ENCODE peak calls at places on chromosome 11, in ten cellular contexts. G is astrocyte, F is pancreas, H is IMR-90, I is neural progenitor cell, B is right lobe of liver, D is vagina, C is PC-3, P is left lung, N is thoracic aorta. X is an unnamed sample.
A peak's percentile ranks its signal among the peaks of the same experiment; 100 is the strongest.

GRCh38 chr11:120858740-120859139 is 165.2 kb upstream of the TBCEL start:
- DNase-seq in I (no peak), P (no peak), B (no peak), N (no peak), G (peak; percentile 48), D (no peak), F (no peak), C (peak; percentile 19), H (peak; percentile 25), X (peak; percentile 28)

GRCh38 chr11:31812392-31813241 is 1.5 kb upstream of the PAX6 start:
- DNase-seq in B (no peak), P (no peak), H (no peak), C (peak; percentile 42), G (peak; percentile 59), F (peak; percentile 68), N (no peak), I (peak; percentile 94), D (peak; percentile 27), X (no peak)

GRCh38 chr11:83092488-83093384 is 21.0 kb upstream of the RAB30 start:
- DNase-seq in H (peak; percentile 24), F (no peak), N (no peak), B (peak; percentile 71), G (no peak), D (no peak), I (no peak), C (peak; percentile 96), P (no peak), X (no peak)

GRCh38 chr11:47516984-47517853 is 35.7 kb downstream of the CELF1 start:
- DNase-seq in D (no peak), G (no peak), C (no peak), B (no peak), F (no peak), H (no peak), P (no peak), I (no peak), N (no peak), X (no peak)

GRCh38 chr11:30312243-30312642 is 10.7 kb upstream of the ARL14EP start:
- DNase-seq in B (no peak), C (no peak), D (no peak), F (no peak), P (no peak), N (no peak), I (no peak), G (no peak), H (no peak), X (no peak)

GRCh38 chr11:6618117-6619020 is 853 bp downstream of the TPP1 start:
- DNase-seq in D (no peak), H (peak; percentile 90), P (peak; percentile 67), B (peak; percentile 54), I (no peak), F (no peak), C (peak; percentile 54), G (peak; percentile 78), N (no peak), X (peak; percentile 80)

GRCh38 chr11:71505001-71505400 is 22.1 kb upstream of the KRTAP5-7 start:
- DNase-seq in D (no peak), I (no peak), C (no peak), F (no peak), G (no peak), B (no peak), H (no peak), N (no peak), P (no peak), X (no peak)

GRCh38 chr11:57527056-57527631 is 3.4 kb downstream of the TIMM10 start:
- DNase-seq in H (peak; percentile 59), F (peak; percentile 88), B (peak; percentile 65), N (no peak), G (peak; percentile 20), P (peak; percentile 68), D (no peak), I (peak; percentile 79), C (peak; percentile 85), X (peak; percentile 63)

GRCh38 chr11:117944554-117944953 is 15.4 kb upstream of the TMPRSS13 start:
- DNase-seq in I (no peak), G (no peak), P (no peak), H (no peak), D (peak; percentile 40), F (no peak), C (no peak), B (no peak), N (no peak), X (no peak)

GRCh38 chr11:132904566-132904965 is 627.7 kb downstream of the OPCML start:
- DNase-seq in I (no peak), D (no peak), P (no peak), N (no peak), F (no peak), C (no peak), H (no peak), G (no peak), B (no peak), X (no peak)

GRCh38 chr11:115207166-115207591 is 297.0 kb downstream of the CADM1 start:
- DNase-seq in F (no peak), H (no peak), G (no peak), P (no peak), B (no peak), N (no peak), D (no peak), C (no peak), I (peak; percentile 50), X (no peak)

DNA sequence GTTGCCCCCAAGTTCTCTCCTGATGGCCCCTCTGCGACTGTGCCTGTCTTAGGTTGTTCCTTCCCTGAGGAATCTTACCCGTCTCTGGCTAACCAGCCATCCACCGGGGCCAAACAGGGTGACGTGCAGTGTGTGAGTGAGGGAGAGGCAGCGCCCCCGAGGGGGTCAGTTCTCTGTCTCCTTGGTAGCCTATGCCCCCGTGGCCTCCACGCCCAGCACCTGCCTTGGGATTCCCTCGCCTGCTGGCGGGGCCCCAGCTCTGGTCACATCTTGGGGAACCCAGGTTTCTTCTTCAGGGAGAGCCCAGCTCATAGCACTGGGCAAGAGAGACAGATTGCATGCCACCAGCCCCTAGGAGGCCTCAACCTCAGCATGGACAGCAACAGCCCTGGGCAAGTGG is 5.8 kb downstream of the NXF1 start:
- DNase-seq in F (no peak), C (no peak), D (no peak), G (no peak), P (no peak), I (no peak), N (no peak), B (no peak), H (no peak), X (no peak)
- H3K4me3 ChIP-seq in F (no peak overlapping the region), C (no peak overlapping the region), D (no peak overlapping the region), G (no peak overlapping the region), P (no peak overlapping the region), I (no peak overlapping the region), N (no peak overlapping the region), B (no peak overlapping the region), H (no peak overlapping the region), X (no peak overlapping the region)

GRCh38 chr11:3028808-3029207 is 28.4 kb downstream of the CARS1 start:
- DNase-seq in I (no peak), H (no peak), C (no peak), N (no peak), D (no peak), F (no peak), G (no peak), P (no peak), B (no peak), X (no peak)
- H3K27ac ChIP-seq in I (no peak overlapping the region), H (no peak overlapping the region), C (no peak overlapping the region), N (no peak overlapping the region), D (no peak overlapping the region), F (no peak overlapping the region), G (no peak overlapping the region), P (no peak overlapping the region), B (no peak overlapping the region), X (no peak overlapping the region)

DNA sequence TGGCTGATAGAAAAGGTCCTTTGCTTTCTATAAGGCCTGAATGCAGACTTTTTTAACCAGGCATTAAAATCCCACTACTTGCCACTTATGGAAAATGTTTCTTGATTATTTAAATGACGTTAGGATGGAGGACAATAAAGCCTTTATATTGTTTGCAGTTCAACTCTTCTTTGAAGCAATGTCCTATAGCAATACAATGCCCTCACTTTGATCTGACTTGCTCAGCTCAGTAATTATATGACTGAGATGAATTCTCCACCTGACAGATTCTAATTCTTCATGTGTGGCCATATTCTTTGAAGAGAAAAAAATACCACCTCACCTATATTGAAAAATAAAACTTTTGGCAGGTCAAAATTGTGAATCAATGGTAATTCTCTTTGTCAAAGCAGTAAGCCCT is 182.0 kb upstream of the MTMR2 start:
- DNase-seq in C (no peak), H (no peak), G (no peak), F (no peak), D (no peak), P (no peak), I (no peak), N (no peak), B (no peak), X (no peak)
- TF ChIP-seq CTCF in C (no peak), H (no peak), G (no peak), F (no peak), D (no peak), P (no peak), I (no peak), N (no peak), B (no peak), X (no peak)

GRCh38 chr11:63761870-63762661 is 6.5 kb downstream of the ZFTA start:
- DNase-seq in P (no peak), B (no peak), D (no peak), H (no peak), N (no peak), I (peak; percentile 90), F (peak; percentile 55), G (no peak), C (no peak), X (no peak)

GRCh38 chr11:63764201-63764711 is 4.3 kb downstream of the ZFTA start:
- DNase-seq in C (no peak), G (no peak), P (no peak), F (peak; percentile 58), B (peak; percentile 56), N (no peak), I (peak; percentile 83), D (no peak), H (no peak), X (no peak)

GRCh38 chr11:63764712-63765631 is 3.6 kb downstream of the ZFTA start:
- DNase-seq in B (peak; percentile 93), G (no peak), C (no peak), H (no peak), I (peak; percentile 26), D (no peak), N (no peak), P (no peak), F (peak; percentile 71), X (no peak)

GRCh38 chr11:63762662-63763505 is 5.7 kb downstream of the ZFTA start:
- DNase-seq in D (no peak), H (no peak), I (peak; percentile 90), C (peak; percentile 33), P (peak; percentile 39), G (no peak), N (no peak), B (peak; percentile 66), F (peak; percentile 70), X (no peak)

DNA sequence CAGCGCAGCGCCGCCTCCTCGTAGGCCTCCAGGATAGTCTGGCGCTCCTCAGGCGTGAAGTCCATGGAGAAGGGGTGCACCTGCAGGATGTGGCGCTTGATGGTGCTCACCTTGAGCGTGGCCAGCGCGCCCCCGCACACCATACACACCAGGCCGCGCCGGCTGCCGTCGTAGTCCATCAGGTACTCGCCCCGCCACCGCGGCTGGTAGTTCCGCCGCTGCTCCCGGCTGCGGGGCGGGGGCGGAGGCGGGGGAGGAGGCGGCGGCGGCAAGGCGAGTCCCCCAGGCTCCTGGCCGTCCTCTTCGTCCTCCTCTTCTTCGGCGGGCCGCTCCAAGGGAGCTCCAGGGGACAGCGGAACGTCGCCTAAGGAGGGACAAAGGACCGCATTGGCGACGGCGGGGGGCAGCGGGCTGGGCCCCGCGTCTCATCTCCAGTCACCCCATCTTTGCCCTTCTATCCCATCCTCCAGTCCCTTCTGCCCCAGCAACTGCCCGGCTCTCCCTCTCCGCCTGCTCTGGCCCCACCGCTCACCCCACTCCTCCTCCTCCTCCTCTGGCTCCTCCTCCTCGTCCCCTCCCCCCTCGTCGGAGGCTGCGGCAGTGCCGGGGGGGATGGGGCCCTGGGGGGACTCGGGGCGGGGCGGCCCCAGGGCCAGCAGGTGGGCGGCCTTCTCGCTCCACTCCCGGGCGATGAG is 4.9 kb downstream of the ZFTA start:
- DNase-seq in B (peak; percentile 87), G (no peak), N (no peak), F (peak; percentile 55), H (no peak), D (no peak), I (peak; percentile 80), C (no peak), P (no peak), X (no peak)
- H3K4me3 ChIP-seq in B (peak overlapping the region; percentile 67), G (peak overlapping the region; percentile 37), N (peak overlapping the region; percentile 80), F (peak overlapping the region; percentile 39), H (no peak overlapping the region), D (peak overlapping the region; percentile 45), I (peak overlapping the region; percentile 62), C (no peak overlapping the region), P (no peak overlapping the region), X (peak overlapping the region; percentile 35)

X was measured in brain microvascular endothelial cell.